ENCODE peak calls at places on chromosomes 16 and 17, in eight cellular contexts. H is NCI-H1105 treated with DMSO at 0.1 percent for 48 hours; E is upper lobe of right lung; Z is psoas muscle; G is HCEC 1CT; S is epithelial cell of esophagus; R is CD8-positive, alpha-beta T cell; Q is globus pallidus. C is an unnamed sample.

GRCh38 chr16:57818377-57819055 is 16.2 kb upstream of the KIFC3 start:
- DNase-seq in H (peak), E (no peak), Z (no peak), G (no peak), S (no peak), R (no peak), Q (no peak), C (no peak)

GRCh38 chr17:7700510-7700909 is 4.5 kb upstream of the EFNB3 start:
- DNase-seq in H (no peak), E (no peak), Z (no peak), G (no peak), S (no peak), R (no peak), Q (no peak), C (no peak)

GRCh38 chr17:45436161-45436560 is 3.5 kb upstream of the ARHGAP27 start:
- DNase-seq in H (no peak), E (no peak), Z (no peak), G (no peak), S (peak), R (no peak), Q (no peak), C (no peak)

GRCh38 chr17:77106874-77107358 is 33.9 kb upstream of the SEC14L1 start:
- DNase-seq in H (peak), E (no peak), Z (no peak), G (no peak), S (no peak), R (peak), Q (no peak), C (no peak)

GRCh38 chr17:45370949-45371413 is 54.2 kb upstream of the MAP3K14 start:
- DNase-seq in H (no peak), E (peak), Z (no peak), G (peak), S (peak), R (no peak), Q (no peak), C (no peak)

GRCh38 chr17:77609553-77610517 is 348.7 kb upstream of the TNRC6C start:
- DNase-seq in H (no peak), E (peak), Z (no peak), G (no peak), S (no peak), R (peak), Q (no peak), C (no peak)

GRCh38 chr17:68382582-68383085 is 74.7 kb downstream of the WIPI1 start:
- DNase-seq in H (no peak), E (no peak), Z (no peak), G (no peak), S (no peak), R (no peak), Q (no peak), C (no peak)

GRCh38 chr16:21613361-21613760 is 14.0 kb downstream of the METTL9 start:
- DNase-seq in H (no peak), E (no peak), Z (no peak), G (no peak), S (no peak), R (no peak), Q (no peak), C (no peak)

GRCh38 chr16:3135120-3135715 is 389 bp downstream of the ZNF213 start:
- DNase-seq in H (no peak), E (no peak), Z (no peak), G (no peak), S (peak), R (peak), Q (no peak), C (no peak)

GRCh38 chr17:32722733-32723132 is 154.2 kb downstream of the MYO1D start:
- DNase-seq in H (no peak), E (no peak), Z (no peak), G (no peak), S (no peak), R (no peak), Q (no peak), C (peak)

GRCh38 chr16:87560428-87561199 is 41.7 kb upstream of the JPH3 start:
- DNase-seq in H (no peak), E (peak), Z (no peak), G (no peak), S (no peak), R (no peak), Q (no peak), C (no peak)

GRCh38 chr16:87582221-87582965 is 19.9 kb upstream of the JPH3 start:
- DNase-seq in H (no peak), E (peak), Z (peak), G (peak), S (no peak), R (no peak), Q (peak), C (peak)

GRCh38 chr17:2595200-2595599 is 1.7 kb downstream of the PAFAH1B1 start:
- DNase-seq in H (no peak), E (no peak), Z (no peak), G (no peak), S (no peak), R (no peak), Q (no peak), C (no peak)

GRCh38 chr17:11330871-11331270 is 89.9 kb downstream of the SHISA6 start:
- DNase-seq in H (no peak), E (no peak), Z (no peak), G (no peak), S (no peak), R (no peak), Q (no peak), C (peak)

GRCh38 chr17:40070895-40071719 is 8.3 kb downstream of the THRA start:
- DNase-seq in H (no peak), E (peak), Z (peak), G (no peak), S (no peak), R (no peak), Q (peak), C (no peak)

GRCh38 chr16:5001571-5001970 is 32.2 kb downstream of the NAGPA start:
- DNase-seq in H (no peak), E (no peak), Z (no peak), G (no peak), S (no peak), R (no peak), Q (no peak), C (no peak)

GRCh38 chr16:47461598-47462266 is 601 bp downstream of the PHKB start:
- DNase-seq in H (peak), E (no peak), Z (no peak), G (peak), S (peak), R (no peak), Q (peak), C (peak)

GRCh38 chr17:350706-351435 is 1.7 kb downstream of the RPH3AL start:
- DNase-seq in H (no peak), E (peak), Z (peak), G (peak), S (peak), R (no peak), Q (peak), C (no peak)

GRCh38 chr16:29148867-29149272 is 164.0 kb downstream of the LAT start:
- DNase-seq in H (no peak), E (no peak), Z (no peak), G (no peak), S (no peak), R (peak), Q (no peak), C (no peak)

GRCh38 chr17:56733833-56734232 is 99.9 kb downstream of the C17orf67 start:
- DNase-seq in H (no peak), E (no peak), Z (no peak), G (no peak), S (peak), R (no peak), Q (no peak), C (no peak)

GRCh38 chr17:77376795-77377751 is 236.3 kb downstream of the SEC14L1 start:
- DNase-seq in H (no peak), E (peak), Z (no peak), G (no peak), S (no peak), R (no peak), Q (no peak), C (peak)

GRCh38 chr16:8398548-8398947 is 191.8 kb downstream of the TMEM114 start:
- DNase-seq in H (no peak), E (no peak), Z (no peak), G (no peak), S (no peak), R (no peak), Q (no peak), C (no peak)

GRCh38 chr17:73261952-73262675 is 434 bp upstream of the CPSF4L start:
- DNase-seq in H (no peak), E (no peak), Z (no peak), G (no peak), S (peak), R (no peak), Q (peak), C (no peak)

GRCh38 chr16:51556694-51557327 is 405.7 kb upstream of the SALL1 start:
- DNase-seq in H (no peak), E (no peak), Z (peak), G (peak), S (peak), R (no peak), Q (no peak), C (no peak)

GRCh38 chr16:85679870-85680269 is 8.9 kb downstream of the GINS2 start:
- DNase-seq in H (no peak), E (no peak), Z (no peak), G (no peak), S (no peak), R (no peak), Q (no peak), C (no peak)

GRCh38 chr17:76585649-76586593 is at the start of gene ST6GALNAC2:
- DNase-seq in H (peak), E (peak), Z (peak), G (peak), S (peak), R (peak), Q (peak), C (no peak)

GRCh38 chr16:88319116-88319965 is 63.4 kb upstream of the ZNF469 start:
- DNase-seq in H (no peak), E (no peak), Z (no peak), G (no peak), S (no peak), R (no peak), Q (no peak), C (no peak)

GRCh38 chr16:64019339-64019738 is 1102.5 kb downstream of the CDH11 start:
- DNase-seq in H (no peak), E (no peak), Z (no peak), G (no peak), S (no peak), R (no peak), Q (no peak), C (no peak)